ENCODE peak calls at places on chromosomes 1 and 21, in five cellular contexts. L, J, Y, K and V are unnamed samples.

GRCh38 chr1:15157524-15158399 is 4.2 kb downstream of the TMEM51 start:
- DNase-seq in L (no peak), J (no peak), Y (no peak), K (no peak), V (no peak)

GRCh38 chr1:60573121-60573520 is 499.6 kb upstream of the C1orf87 start:
- DNase-seq in L (no peak), J (no peak), Y (no peak), K (no peak), V (no peak)

GRCh38 chr1:41619511-41620364 is 135.3 kb upstream of the EDN2 start:
- DNase-seq in L (no peak), J (no peak), Y (no peak), K (no peak), V (no peak)

GRCh38 chr1:236953161-236953560 is 51.1 kb downstream of the MT1HL1 start:
- DNase-seq in L (no peak), J (no peak), Y (no peak), K (no peak), V (peak; percentile 23)

GRCh38 chr1:173503391-173503790 is 26.3 kb downstream of the PRDX6 start:
- DNase-seq in L (no peak), J (no peak), Y (no peak), K (no peak), V (no peak)

GRCh38 chr1:220151454-220151853 is 57.5 kb downstream of the IARS2 start:
- DNase-seq in L (no peak), J (peak; percentile 31), Y (peak; percentile 71), K (peak; percentile 28), V (no peak)

GRCh38 chr1:97204468-97204867 is 482.9 kb downstream of the PTBP2 start:
- DNase-seq in L (no peak), J (no peak), Y (no peak), K (no peak), V (no peak)

GRCh38 chr1:39490596-39491145 is 765 bp upstream of the BMP8A start:
- DNase-seq in L (no peak), J (no peak), Y (no peak), K (no peak), V (peak; percentile 78)

GRCh38 chr1:12552111-12552888 is 65.7 kb downstream of the DHRS3 start:
- DNase-seq in L (no peak), J (no peak), Y (no peak), K (no peak), V (no peak)

GRCh38 chr1:56525463-56526155 is 53.8 kb downstream of the PLPP3 start:
- DNase-seq in L (no peak), J (no peak), Y (no peak), K (peak; percentile 28), V (no peak)

GRCh38 chr1:221994939-221995338 is 253.1 kb upstream of the DUSP10 start:
- DNase-seq in L (no peak), J (no peak), Y (no peak), K (no peak), V (no peak)

GRCh38 chr1:214003233-214003632 is 15.5 kb downstream of the PROX1 start:
- DNase-seq in L (no peak), J (no peak), Y (no peak), K (no peak), V (no peak)

GRCh38 chr1:152047607-152047953 is 10.8 kb upstream of the S100A11 start:
- DNase-seq in L (peak; percentile 62), J (no peak), Y (peak; percentile 40), K (no peak), V (peak; percentile 89)

GRCh38 chr1:15953791-15954201 is 22.1 kb downstream of the ZBTB17 start:
- DNase-seq in L (no peak), J (no peak), Y (no peak), K (no peak), V (no peak)

GRCh38 chr1:18653375-18653774 is 22.7 kb downstream of the PAX7 start:
- DNase-seq in L (no peak), J (no peak), Y (no peak), K (no peak), V (no peak)

GRCh38 chr1:236421022-236421421 is 26.9 kb downstream of the EDARADD start:
- DNase-seq in L (no peak), J (no peak), Y (no peak), K (no peak), V (no peak)

GRCh38 chr21:41425954-41426655 is at the start of gene MX1:
- DNase-seq in L (peak; percentile 82), J (peak; percentile 79), Y (peak; percentile 85), K (peak; percentile 64), V (no peak)

GRCh38 chr1:35567947-35568558 is 5.1 kb upstream of the TFAP2E start:
- DNase-seq in L (no peak), J (no peak), Y (no peak), K (no peak), V (no peak)

GRCh38 chr1:20166047-20166446 is 19.8 kb upstream of the UBXN10 start:
- DNase-seq in L (peak; percentile 24), J (peak; percentile 29), Y (no peak), K (no peak), V (no peak)

GRCh38 chr1:212981571-212982328 is 31.4 kb downstream of the VASH2 start:
- DNase-seq in L (no peak), J (no peak), Y (peak; percentile 48), K (no peak), V (peak; percentile 79)

GRCh38 chr1:7266561-7266960 is 481.3 kb downstream of the CAMTA1 start:
- DNase-seq in L (no peak), J (no peak), Y (no peak), K (no peak), V (no peak)

GRCh38 chr21:39851219-39851618 is 16.0 kb upstream of the PCP4 start:
- DNase-seq in L (no peak), J (no peak), Y (no peak), K (no peak), V (no peak)

GRCh38 chr1:52905376-52905698 is 16.2 kb downstream of the ECHDC2 start:
- DNase-seq in L (no peak), J (no peak), Y (peak; percentile 76), K (no peak), V (no peak)

GRCh38 chr1:151147132-151147503 is 687 bp upstream of the SEMA6C start:
- DNase-seq in L (peak; percentile 42), J (peak; percentile 42), Y (no peak), K (no peak), V (no peak)

GRCh38 chr1:162724583-162725120 is 65.8 kb upstream of the HSD17B7 start:
- DNase-seq in L (no peak), J (no peak), Y (no peak), K (no peak), V (no peak)

GRCh38 chr1:201361652-201362504 is 15.6 kb downstream of the TNNT2 start:
- DNase-seq in L (no peak), J (no peak), Y (peak; percentile 56), K (no peak), V (no peak)

GRCh38 chr1:53783056-53783455 is 44.1 kb upstream of the GLIS1 start:
- DNase-seq in L (no peak), J (no peak), Y (no peak), K (no peak), V (no peak)

GRCh38 chr1:5254131-5254725 is 599.8 kb downstream of the AJAP1 start:
- DNase-seq in L (no peak), J (no peak), Y (no peak), K (no peak), V (no peak)

GRCh38 chr1:172650474-172651193 is 8.3 kb upstream of the FASLG start:
- DNase-seq in L (no peak), J (no peak), Y (no peak), K (no peak), V (no peak)

GRCh38 chr1:204623894-204624361 is 61.6 kb downstream of the LRRN2 start:
- DNase-seq in L (no peak), J (no peak), Y (no peak), K (no peak), V (no peak)

GRCh38 chr1:230028602-230029223 is 38.3 kb upstream of the GALNT2 start:
- DNase-seq in L (no peak), J (no peak), Y (no peak), K (no peak), V (no peak)

GRCh38 chr1:46062651-46063319 is 69.6 kb downstream of the PIK3R3 start:
- DNase-seq in L (no peak), J (no peak), Y (no peak), K (no peak), V (no peak)

GRCh38 chr1:231487019-231487418 is 41.5 kb upstream of the TSNAX start:
- DNase-seq in L (no peak), J (no peak), Y (no peak), K (no peak), V (no peak)

GRCh38 chr1:53559854-53560571 is 100.8 kb downstream of the DMRTB1 start:
- DNase-seq in L (no peak), J (no peak), Y (no peak), K (no peak), V (peak; percentile 78)

GRCh38 chr1:30353637-30354036 is 369.7 kb downstream of the MATN1 start:
- DNase-seq in L (no peak), J (no peak), Y (no peak), K (no peak), V (no peak)
- TF ChIP-seq CTCF in L (no peak), J (no peak), Y (peak; percentile 42), K (no peak), V (no peak)

DNA sequence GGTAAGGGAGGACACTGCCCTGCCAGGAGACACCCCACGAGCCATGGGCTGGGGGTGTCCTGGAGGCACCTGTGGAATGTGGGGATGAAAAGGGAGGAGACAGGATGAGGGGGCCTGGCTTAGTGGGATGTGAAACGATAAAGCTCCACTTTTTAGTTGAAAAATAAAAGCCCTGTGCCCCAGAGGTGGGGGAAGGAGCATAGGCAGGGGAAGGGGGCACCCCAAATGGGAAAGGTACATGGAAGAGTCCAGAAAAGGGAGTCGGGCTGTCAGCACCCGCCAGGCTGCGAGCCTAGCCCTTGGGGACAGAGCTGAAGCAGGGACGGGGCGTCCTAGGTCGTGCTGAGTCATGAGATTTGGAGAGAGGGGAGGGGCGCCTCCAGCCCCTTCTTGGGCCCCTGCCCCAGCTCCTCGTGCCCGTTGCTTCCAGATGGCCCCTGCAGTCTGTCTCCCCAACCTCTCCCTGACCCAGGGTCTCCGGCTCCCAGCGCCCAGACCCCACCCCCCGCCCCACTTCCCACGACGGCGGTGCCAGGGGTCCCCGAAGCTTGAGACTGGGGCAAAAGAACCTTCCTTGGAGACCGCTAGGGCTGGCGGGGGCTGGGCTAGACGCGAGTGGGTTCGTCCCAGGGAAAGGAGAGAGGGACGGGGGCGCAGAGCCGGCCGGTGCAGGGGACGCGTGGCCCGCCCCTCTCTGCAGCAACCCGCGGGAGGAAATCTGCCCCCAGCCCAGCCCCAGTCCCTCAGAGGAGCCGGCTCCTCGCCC is 795 bp downstream of the SYT2 start:
- DNase-seq in L (no peak), J (no peak), Y (no peak), K (no peak), V (no peak)
- TF ChIP-seq POLR2A in L (no peak), J (no peak), Y (no peak), K (no peak), V (no peak)

GRCh38 chr21:36788116-36788515 is 89.2 kb downstream of the SIM2 start:
- DNase-seq in L (no peak), J (no peak), Y (no peak), K (no peak), V (peak; percentile 39)
- H3K4me3 ChIP-seq in L (no peak overlapping the region), J (no peak overlapping the region), Y (no peak overlapping the region), K (no peak overlapping the region), V (no peak overlapping the region)

DNA sequence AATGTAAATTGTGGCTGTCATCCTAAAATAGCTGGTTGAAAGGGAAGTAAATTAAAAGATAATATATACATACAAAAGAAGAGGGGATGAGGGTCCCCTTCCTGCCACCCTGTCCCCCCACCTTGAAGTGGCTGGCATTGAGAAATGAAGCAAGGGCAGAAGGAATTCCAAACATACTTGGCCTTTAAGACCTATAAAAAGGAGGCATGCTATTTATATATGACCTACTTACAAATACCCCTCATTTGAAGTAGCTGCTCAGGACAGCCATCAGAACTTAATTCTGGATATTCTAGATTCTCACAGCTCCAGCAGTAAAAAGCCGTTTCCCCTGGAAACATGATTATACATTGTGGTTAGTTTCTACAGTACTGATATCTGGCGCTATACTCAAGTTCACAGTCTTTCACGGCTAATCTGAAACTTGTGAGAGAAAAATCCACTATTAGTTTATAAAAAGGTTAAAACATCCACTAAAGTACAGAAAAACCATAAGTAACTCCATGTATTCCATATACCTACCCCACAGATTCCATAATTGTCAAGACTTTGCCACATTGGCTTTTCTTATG is 9.6 kb upstream of the MAP10 start:
- DNase-seq in L (no peak), J (no peak), Y (no peak), K (no peak), V (no peak)
- TF ChIP-seq CTCF in L (no peak), J (no peak), Y (no peak), K (no peak), V (no peak)